ENCODE peak calls at places on chromosomes 1 and 21, in six cellular contexts. D, R, C, T, K and A are unnamed samples.

GRCh38 chr21:29382029-29382654 is 83.4 kb downstream of the BACH1 start:
- DNase-seq in D (no peak), R (no peak), C (no peak), T (no peak), K (peak; percentile 75), A (peak; percentile 81)

GRCh38 chr1:153548722-153549695 is at the start of gene S100A3:
- DNase-seq in D (peak; percentile 55), R (no peak), C (peak; percentile 85), T (no peak), K (peak; percentile 91), A (peak; percentile 76)

GRCh38 chr1:28104866-28105467 is 16.6 kb upstream of the EYA3 start:
- DNase-seq in D (no peak), R (peak; percentile 86), C (no peak), T (no peak), K (peak; percentile 76), A (peak; percentile 77)

GRCh38 chr1:149963358-149963757 is 26.7 kb upstream of the MTMR11 start:
- DNase-seq in D (no peak), R (no peak), C (no peak), T (no peak), K (no peak), A (peak; percentile 61)

GRCh38 chr1:239784896-239785295 is 306.8 kb upstream of the FMN2 start:
- DNase-seq in D (no peak), R (no peak), C (no peak), T (no peak), K (no peak), A (no peak)

GRCh38 chr1:7493711-7494110 is 277.4 kb upstream of the VAMP3 start:
- DNase-seq in D (no peak), R (no peak), C (no peak), T (no peak), K (no peak), A (no peak)

GRCh38 chr21:21612446-21612845 is 614.2 kb downstream of the NCAM2 start:
- DNase-seq in D (no peak), R (no peak), C (no peak), T (no peak), K (peak; percentile 92), A (peak; percentile 23)

GRCh38 chr1:9039761-9040658 is 13.8 kb upstream of the SLC2A7 start:
- DNase-seq in D (no peak), R (no peak), C (no peak), T (no peak), K (no peak), A (no peak)

GRCh38 chr1:94260635-94261387 is 23.4 kb upstream of the ARHGAP29 start:
- DNase-seq in D (no peak), R (no peak), C (no peak), T (no peak), K (no peak), A (no peak)

GRCh38 chr1:222788328-222789156 is 26.3 kb upstream of the DISP1 start:
- DNase-seq in D (no peak), R (no peak), C (no peak), T (no peak), K (no peak), A (peak; percentile 55)

GRCh38 chr1:230744382-230744781 is 2.8 kb upstream of the CAPN9 start:
- DNase-seq in D (no peak), R (no peak), C (no peak), T (peak; percentile 46), K (peak; percentile 36), A (peak; percentile 30)

GRCh38 chr1:99728494-99729235 is 37.8 kb downstream of the FRRS1 start:
- DNase-seq in D (no peak), R (peak; percentile 33), C (no peak), T (no peak), K (peak; percentile 28), A (peak; percentile 38)

GRCh38 chr1:243390315-243390875 is 134.6 kb downstream of the SDCCAG8 start:
- DNase-seq in D (no peak), R (no peak), C (no peak), T (no peak), K (no peak), A (no peak)

GRCh38 chr1:17735340-17735739 is 19.8 kb upstream of the ACTL8 start:
- DNase-seq in D (no peak), R (no peak), C (no peak), T (no peak), K (no peak), A (no peak)

GRCh38 chr1:18693256-18694098 is 62.8 kb downstream of the PAX7 start:
- DNase-seq in D (no peak), R (no peak), C (no peak), T (no peak), K (no peak), A (no peak)

GRCh38 chr1:232560940-232561339 is 69.0 kb downstream of the SIPA1L2 start:
- DNase-seq in D (no peak), R (no peak), C (no peak), T (no peak), K (no peak), A (no peak)

GRCh38 chr1:189708674-189709073 is 769.0 kb downstream of the BRINP3 start:
- DNase-seq in D (no peak), R (no peak), C (peak; percentile 23), T (no peak), K (peak; percentile 25), A (peak; percentile 47)

GRCh38 chr1:13469343-13469742 is 44.5 kb downstream of the LRRC38 start:
- DNase-seq in D (no peak), R (peak; percentile 19), C (peak; percentile 67), T (no peak), K (no peak), A (peak; percentile 16)

GRCh38 chr1:195979646-195980045 is 628.6 kb downstream of the KCNT2 start:
- DNase-seq in D (no peak), R (no peak), C (no peak), T (no peak), K (no peak), A (peak; percentile 49)

GRCh38 chr1:159163609-159164008 is 7.8 kb upstream of the CADM3 start:
- DNase-seq in D (no peak), R (no peak), C (no peak), T (no peak), K (no peak), A (no peak)

GRCh38 chr1:234554157-234554477 is 55.9 kb downstream of the IRF2BP2 start:
- DNase-seq in D (no peak), R (no peak), C (no peak), T (no peak), K (no peak), A (no peak)

GRCh38 chr21:46171996-46172862 is 12.0 kb downstream of the SPATC1L start:
- DNase-seq in D (no peak), R (peak; percentile 25), C (no peak), T (no peak), K (no peak), A (no peak)

GRCh38 chr1:86933562-86934377 is 19.3 kb downstream of the HS2ST1 start:
- DNase-seq in D (no peak), R (peak; percentile 19), C (no peak), T (no peak), K (no peak), A (no peak)

GRCh38 chr21:46379691-46380090 is 55.7 kb downstream of the PCNT start:
- DNase-seq in D (no peak), R (no peak), C (peak; percentile 68), T (no peak), K (no peak), A (no peak)

DNA sequence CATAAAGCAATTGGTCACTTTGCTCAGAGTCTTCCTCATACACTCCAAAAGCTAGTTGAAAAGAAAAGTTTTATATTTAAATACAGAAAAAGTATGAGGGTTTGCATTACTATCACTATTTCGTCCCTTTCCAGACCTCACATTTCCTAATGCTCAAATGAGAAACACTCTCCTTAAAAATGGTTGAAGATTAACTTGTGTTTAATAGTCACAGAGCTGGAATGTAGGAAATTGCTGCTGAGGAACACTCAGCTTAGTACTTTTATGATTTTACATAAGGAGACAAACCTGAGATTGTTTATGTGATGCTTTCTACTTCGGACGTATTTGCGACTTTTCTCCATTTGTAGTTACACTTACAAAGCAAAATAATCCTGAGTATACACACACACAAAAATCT is 39.8 kb downstream of the MYSM1 start:
- DNase-seq in D (no peak), R (no peak), C (no peak), T (no peak), K (no peak), A (no peak)
- H3K4me3 ChIP-seq in D (no peak overlapping the region), R (no peak overlapping the region), C (no peak overlapping the region), T (no peak overlapping the region), K (no peak overlapping the region), A (no peak overlapping the region)

DNA sequence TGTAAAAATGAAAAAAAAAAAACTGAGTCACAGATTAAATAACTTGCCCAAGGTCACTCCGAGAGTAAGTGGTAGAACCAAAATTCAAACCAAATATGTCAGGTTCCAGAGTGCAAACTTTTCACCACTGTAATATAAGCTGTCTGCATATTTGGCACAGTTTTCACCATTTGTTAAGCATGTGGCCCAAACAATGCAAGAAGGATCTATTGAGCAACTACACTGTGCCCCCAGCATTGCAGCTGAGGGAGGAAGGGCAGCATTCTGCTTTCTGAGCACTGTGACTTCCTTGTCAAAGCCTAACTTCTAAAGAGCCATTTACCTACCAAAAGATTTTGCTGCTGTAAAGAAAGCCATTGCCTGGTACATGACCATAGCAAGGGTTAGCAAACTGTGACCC is 133.4 kb downstream of the SYT2 start:
- DNase-seq in D (no peak), R (no peak), C (no peak), T (peak; percentile 73), K (peak; percentile 83), A (peak; percentile 43)
- H3K4me3 ChIP-seq in D (no peak overlapping the region), R (no peak overlapping the region), C (no peak overlapping the region), T (no peak overlapping the region), K (no peak overlapping the region), A (no peak overlapping the region)

GRCh38 chr1:45491464-45492260 is 699 bp upstream of the TESK2 start:
- DNase-seq in D (no peak), R (no peak), C (no peak), T (no peak), K (no peak), A (no peak)
- H3K4me3 ChIP-seq in D (peak overlapping the region; percentile 74), R (peak overlapping the region; percentile 57), C (peak overlapping the region; percentile 93), T (peak overlapping the region; percentile 73), K (peak overlapping the region; percentile 36), A (peak overlapping the region; percentile 17)

GRCh38 chr1:228515200-228515834 is 28.1 kb downstream of the RNF187 start:
- DNase-seq in D (no peak), R (peak; percentile 79), C (no peak), T (no peak), K (peak; percentile 58), A (peak; percentile 29)

GRCh38 chr1:228511539-228512445 is 24.6 kb downstream of the RNF187 start:
- DNase-seq in D (no peak), R (no peak), C (no peak), T (no peak), K (no peak), A (no peak)

GRCh38 chr1:228512852-228513243 is 25.7 kb downstream of the RNF187 start:
- DNase-seq in D (no peak), R (no peak), C (no peak), T (no peak), K (no peak), A (no peak)

GRCh38 chr1:228514421-228514820 is 27.2 kb downstream of the RNF187 start:
- DNase-seq in D (no peak), R (peak; percentile 47), C (no peak), T (no peak), K (no peak), A (no peak)

DNA sequence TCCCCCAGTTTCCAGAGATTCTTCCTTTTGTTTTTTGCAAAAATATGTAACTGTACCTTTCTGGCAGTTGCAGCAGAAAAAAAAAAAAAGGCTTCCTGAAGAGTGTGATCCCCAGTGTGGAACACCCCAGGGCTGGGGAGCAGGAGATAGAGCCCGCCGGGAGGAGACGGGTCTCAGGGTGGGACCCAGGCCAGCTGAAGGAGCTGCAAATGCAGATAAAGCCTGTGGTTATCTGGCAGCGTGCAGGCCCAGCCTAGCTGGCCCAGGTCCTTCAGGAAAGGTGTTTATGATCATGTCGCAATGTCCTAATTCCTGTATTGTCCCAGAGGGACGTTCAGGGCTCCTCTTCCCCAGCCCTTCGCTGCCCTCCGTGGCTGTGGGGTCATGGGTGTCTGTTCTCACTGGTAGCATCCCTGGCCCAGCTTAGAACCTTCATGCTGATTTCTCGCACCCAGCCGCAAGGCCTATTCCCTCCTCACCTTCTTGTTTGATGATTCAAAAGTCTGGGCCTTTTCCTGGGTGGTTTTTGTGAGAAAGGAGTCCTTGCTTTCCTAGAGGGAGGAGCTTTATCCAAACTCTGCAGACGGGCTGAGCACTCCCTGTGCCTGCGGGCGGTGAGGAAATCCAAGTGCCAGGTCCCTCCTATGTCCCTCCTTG is 26.2 kb downstream of the RNF187 start:
- DNase-seq in D (no peak), R (peak; percentile 98), C (no peak), T (no peak), K (no peak), A (no peak)
- H3K4me3 ChIP-seq in D (no peak overlapping the region), R (no peak overlapping the region), C (no peak overlapping the region), T (no peak overlapping the region), K (no peak overlapping the region), A (no peak overlapping the region)